ENCODE peak calls at places on chromosomes 7 and 10, in five cellular contexts. K is GM12891, T is spleen, J is transverse colon, A is GM12878. D is an unnamed sample.

GRCh38 chr10:28375399-28376354 is 72.8 kb upstream of the MPP7 start:
- DNase-seq in J (peak), T (no peak), A (no peak), K (no peak), D (no peak)

GRCh38 chr7:6277476-6277875 is 5.1 kb upstream of the CYTH3 start:
- DNase-seq in J (no peak), A (no peak), K (no peak), T (no peak), D (no peak)

GRCh38 chr10:123544986-123545385 is 121.2 kb upstream of the GPR26 start:
- DNase-seq in J (no peak), T (no peak), K (no peak), A (no peak), D (no peak)

GRCh38 chr7:53022893-53023292 is 12.5 kb upstream of the POM121L12 start:
- DNase-seq in T (no peak), J (no peak), K (no peak), A (no peak), D (no peak)

GRCh38 chr10:90787906-90788491 is 69.8 kb downstream of the HTR7 start:
- DNase-seq in K (no peak), A (no peak), T (no peak), J (peak), D (peak)

GRCh38 chr10:114245128-114245791 is 6.2 kb downstream of the VWA2 start:
- DNase-seq in J (no peak), T (no peak), A (no peak), K (no peak), D (no peak)

GRCh38 chr10:107264742-107265141 is 100.2 kb upstream of the SORCS1 start:
- DNase-seq in T (no peak), K (no peak), J (no peak), A (no peak), D (peak)

GRCh38 chr10:86711957-86712708 is 43.8 kb downstream of the LDB3 start:
- DNase-seq in K (peak), T (peak), J (no peak), A (peak), D (peak)

GRCh38 chr10:23955456-23955855 is 253.5 kb upstream of the KIAA1217 start:
- DNase-seq in J (no peak), A (no peak), T (no peak), K (no peak), D (peak)

GRCh38 chr7:22361795-22362194 is 4.8 kb upstream of the RAPGEF5 start:
- DNase-seq in K (no peak), A (no peak), T (no peak), J (peak), D (no peak)

GRCh38 chr10:103852856-103853255 is 2.5 kb downstream of the SH3PXD2A start:
- DNase-seq in A (no peak), K (no peak), J (no peak), T (no peak), D (no peak)

GRCh38 chr10:11379771-11380170 is 231.7 kb downstream of the USP6NL start:
- DNase-seq in K (no peak), T (no peak), A (no peak), J (no peak), D (peak)

GRCh38 chr10:133141963-133142350 is 18.1 kb upstream of the KNDC1 start:
- DNase-seq in J (no peak), A (no peak), T (peak), K (no peak), D (no peak)

GRCh38 chr7:108863221-108863848 is 293.7 kb downstream of the DNAJB9 start:
- DNase-seq in T (no peak), A (no peak), J (no peak), K (no peak), D (no peak)

GRCh38 chr7:139855498-139856270 is 26.6 kb downstream of the TBXAS1 start:
- DNase-seq in T (peak), K (peak), J (peak), A (peak), D (no peak)

GRCh38 chr7:14900051-14900450 is 2.5 kb downstream of the DGKB start:
- DNase-seq in K (no peak), J (no peak), A (no peak), T (no peak), D (no peak)

GRCh38 chr10:94430705-94431104 is 28.4 kb downstream of the TBC1D12 start:
- DNase-seq in J (no peak), K (no peak), A (no peak), T (no peak), D (no peak)

GRCh38 chr7:103637080-103637479 is 191.1 kb upstream of the SLC26A5 start:
- DNase-seq in A (no peak), K (no peak), T (no peak), J (no peak), D (no peak)

GRCh38 chr7:93036807-93037206 is 81.0 kb downstream of the SAMD9 start:
- DNase-seq in J (no peak), K (peak), A (peak), T (no peak), D (no peak)

GRCh38 chr10:97083228-97083860 is 102.4 kb downstream of the SLIT1 start:
- DNase-seq in J (no peak), A (no peak), K (no peak), T (no peak), D (no peak)

GRCh38 chr7:95886501-95887090 is 114.2 kb downstream of the DYNC1I1 start:
- DNase-seq in A (no peak), J (no peak), T (no peak), K (no peak), D (no peak)

GRCh38 chr7:84370114-84370513 is 175.5 kb upstream of the SEMA3A start:
- DNase-seq in A (no peak), K (no peak), J (no peak), T (no peak), D (no peak)

GRCh38 chr7:24727165-24728120 is 29.8 kb downstream of the GSDME start:
- DNase-seq in A (no peak), T (no peak), K (no peak), J (no peak), D (no peak)

GRCh38 chr10:132652936-132653590 is 115.5 kb downstream of the INPP5A start:
- DNase-seq in K (no peak), A (no peak), T (peak), J (no peak), D (no peak)

GRCh38 chr7:13651167-13651566 is 338.3 kb downstream of the ETV1 start:
- DNase-seq in A (no peak), T (no peak), J (no peak), K (no peak), D (no peak)

GRCh38 chr7:74587435-74588126 is 69.9 kb upstream of the GTF2I start:
- DNase-seq in T (peak), A (peak), K (peak), J (peak), D (peak)

GRCh38 chr7:122577449-122578003 is 121.4 kb downstream of the RNF133 start:
- DNase-seq in A (no peak), K (no peak), J (no peak), T (no peak), D (no peak)

GRCh38 chr10:130884456-130884855 is 427.1 kb downstream of the TCERG1L start:
- DNase-seq in K (no peak), J (no peak), A (no peak), T (no peak), D (no peak)

GRCh38 chr10:33483124-33483794 is 148.8 kb upstream of the NRP1 start:
- DNase-seq in K (no peak), A (no peak), J (no peak), T (no peak), D (no peak)

GRCh38 chr10:119024882-119025281 is 4.6 kb upstream of the NANOS1 start:
- DNase-seq in A (no peak), J (no peak), K (no peak), T (no peak), D (peak)

GRCh38 chr7:66110861-66111260 is 3.8 kb upstream of the CRCP start:
- DNase-seq in J (no peak), K (no peak), T (no peak), A (no peak), D (no peak)

GRCh38 chr7:148105853-148106252 is 484.7 kb upstream of the C7orf33 start:
- DNase-seq in T (no peak), K (no peak), A (no peak), J (no peak), D (no peak)

GRCh38 chr10:16999665-17000451 is 129.8 kb downstream of the CUBN start:
- DNase-seq in A (no peak), K (no peak), J (no peak), T (no peak), D (no peak)

GRCh38 chr10:6321880-6322279 is 119.1 kb downstream of the PFKFB3 start:
- DNase-seq in J (no peak), A (no peak), K (no peak), T (no peak), D (no peak)

DNA sequence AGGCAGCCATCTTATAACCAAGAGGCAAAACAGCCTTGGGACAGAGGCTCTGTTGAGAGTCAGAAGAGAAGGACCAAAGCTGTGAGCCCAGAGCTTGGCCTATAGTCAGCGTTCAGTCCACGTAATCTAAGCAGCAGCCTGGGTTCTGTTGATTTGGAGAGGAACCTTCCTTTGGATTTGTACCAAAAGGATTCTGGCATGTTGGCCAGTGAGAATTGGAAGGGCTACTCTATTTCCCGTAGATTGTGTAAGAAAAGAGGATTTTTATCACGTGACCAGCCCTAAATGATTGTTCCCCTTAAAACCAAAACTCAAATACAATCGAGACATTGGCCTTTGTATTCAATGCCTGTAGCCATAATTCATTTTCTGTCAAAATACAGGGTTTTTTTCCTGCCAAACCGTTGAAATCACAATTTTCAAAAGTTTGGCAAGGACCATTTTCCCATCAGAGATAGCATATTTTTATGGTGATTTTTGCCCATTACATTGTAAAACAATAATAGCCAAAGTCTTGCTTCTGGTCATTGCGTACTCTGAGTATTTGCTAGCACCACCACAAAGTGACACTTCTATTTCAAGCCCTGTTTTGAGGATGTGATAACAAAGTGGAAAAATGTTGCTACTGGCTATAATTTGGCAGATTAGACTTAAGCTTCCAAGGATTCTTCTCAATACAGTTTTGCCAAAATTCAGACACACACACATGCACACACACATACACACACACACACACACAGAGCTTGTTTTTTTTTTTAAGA is 23.1 kb upstream of the BMPER start:
- DNase-seq in K (no peak), J (no peak), A (no peak), T (no peak), D (no peak)
- TF ChIP-seq POLR2AphosphoS5 in K (no peak), J (no peak), A (no peak), T (no peak), D (no peak)

GRCh38 chr10:128095023-128095752 is 31.0 kb downstream of the MKI67 start:
- DNase-seq in T (no peak), J (peak), A (no peak), K (no peak), D (no peak)

GRCh38 chr10:128095753-128096469 is 30.3 kb downstream of the MKI67 start:
- DNase-seq in J (no peak), K (no peak), A (no peak), T (no peak), D (no peak)

GRCh38 chr10:128098631-128099030 is 27.6 kb downstream of the MKI67 start:
- DNase-seq in T (no peak), K (no peak), A (no peak), J (no peak), D (no peak)

GRCh38 chr10:128097783-128098182 is 28.4 kb downstream of the MKI67 start:
- DNase-seq in K (no peak), T (no peak), A (no peak), J (no peak), D (no peak)

GRCh38 chr10:128096486-128097199 is 29.6 kb downstream of the MKI67 start:
- DNase-seq in A (no peak), K (no peak), T (no peak), J (no peak), D (no peak)
- TF ChIP-seq POLR2AphosphoS5 in A (no peak), K (no peak), T (no peak), J (no peak), D (no peak)

GRCh38 chr10:60140681-60141632 is 234.6 kb upstream of the CCDC6 start:
- DNase-seq in T (no peak), K (no peak), A (no peak), J (peak), D (no peak)
- TF ChIP-seq POLR2AphosphoS5 in T (no peak), K (no peak), A (no peak), J (peak), D (no peak)

GRCh38 chr7:94620703-94621118 is 35.2 kb downstream of the SGCE start:
- DNase-seq in T (peak), K (no peak), J (peak), A (peak), D (peak)
- TF ChIP-seq POLR2AphosphoS5 in T (no peak), K (no peak), J (peak), A (no peak), D (peak)

DNA sequence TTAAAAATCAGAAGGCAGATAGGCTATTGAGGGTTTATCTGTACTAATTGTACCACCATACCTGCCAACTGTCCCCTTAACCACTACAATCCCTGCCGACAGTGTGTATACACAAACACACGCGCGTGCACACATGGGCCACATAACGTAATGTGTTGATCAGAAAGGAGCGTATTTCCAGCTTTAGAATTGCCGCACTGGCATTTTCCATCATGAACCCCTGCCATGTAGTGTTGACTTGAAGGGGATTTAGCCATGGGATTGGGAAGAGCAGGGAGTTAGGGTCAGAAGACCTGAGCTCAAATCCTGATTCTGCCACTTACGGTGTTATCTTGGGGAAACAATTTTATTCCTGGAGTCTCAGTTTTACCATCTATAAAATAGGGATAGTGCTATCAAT is 158.9 kb downstream of the TCF7L2 start:
- DNase-seq in K (no peak), A (no peak), J (no peak), T (no peak), D (no peak)
- TF ChIP-seq POLR2AphosphoS5 in K (no peak), A (no peak), J (no peak), T (no peak), D (no peak)